ENCODE peak calls at places on chromosomes 11 and 22, in eight cellular contexts. D is choroid plexus epithelial cell, L is HEK293T, R is psoas muscle, K is amygdala, X is WTC11, A is naive B cell, T is left ventricle myocardium inferior. Y is an unnamed sample.

GRCh38 chr11:111376453-111376871 is 2.6 kb downstream of the POU2AF1 start:
- DNase-seq in D (no peak), L (no peak), R (no peak), K (no peak), X (no peak), A (no peak), T (no peak), Y (no peak)

GRCh38 chr11:57681168-57681567 is 13.3 kb downstream of the ZDHHC5 start:
- DNase-seq in D (no peak), L (no peak), R (no peak), K (no peak), X (no peak), A (no peak), T (no peak), Y (no peak)

GRCh38 chr22:49763696-49764095 is 64.0 kb downstream of the BRD1 start:
- DNase-seq in D (no peak), L (no peak), R (peak), K (no peak), X (no peak), A (no peak), T (no peak), Y (no peak)

GRCh38 chr22:37535159-37535558 is 15.9 kb upstream of the CARD10 start:
- DNase-seq in D (no peak), L (no peak), R (no peak), K (no peak), X (no peak), A (no peak), T (no peak), Y (no peak)

GRCh38 chr11:3000032-3000961 is 8.2 kb upstream of the NAP1L4 start:
- DNase-seq in D (peak), L (peak), R (peak), K (peak), X (no peak), A (no peak), T (peak), Y (no peak)

GRCh38 chr11:12691473-12691872 is 17.3 kb downstream of the TEAD1 start:
- DNase-seq in D (peak), L (no peak), R (no peak), K (no peak), X (no peak), A (no peak), T (no peak), Y (peak)

GRCh38 chr22:38317237-38317994 is at the start of gene CSNK1E:
- DNase-seq in D (peak), L (peak), R (peak), K (peak), X (peak), A (peak), T (peak), Y (peak)

GRCh38 chr11:34632105-34632780 is 11.3 kb downstream of the EHF start:
- DNase-seq in D (no peak), L (no peak), R (peak), K (peak), X (no peak), A (no peak), T (no peak), Y (no peak)

GRCh38 chr22:45903355-45904149 is 73.4 kb downstream of the WNT7B start:
- DNase-seq in D (peak), L (no peak), R (no peak), K (no peak), X (no peak), A (no peak), T (no peak), Y (no peak)

GRCh38 chr22:18077087-18077638 is 627 bp upstream of the PEX26 start:
- DNase-seq in D (no peak), L (no peak), R (no peak), K (no peak), X (no peak), A (no peak), T (no peak), Y (no peak)

GRCh38 chr11:833114-833791 is 501 bp downstream of the CD151 start:
- DNase-seq in D (peak), L (peak), R (peak), K (no peak), X (no peak), A (no peak), T (peak), Y (peak)

GRCh38 chr11:72773291-72773690 is 20.6 kb downstream of the STARD10 start:
- DNase-seq in D (peak), L (no peak), R (peak), K (peak), X (no peak), A (no peak), T (peak), Y (no peak)

GRCh38 chr11:124256076-124256475 is at the start of gene OR8G5:
- DNase-seq in D (no peak), L (no peak), R (no peak), K (no peak), X (no peak), A (no peak), T (no peak), Y (no peak)

GRCh38 chr22:37284807-37285355 is 2.6 kb downstream of the CYTH4 start:
- DNase-seq in D (no peak), L (no peak), R (peak), K (peak), X (no peak), A (peak), T (peak), Y (no peak)

GRCh38 chr22:27749597-27750225 is 51.8 kb downstream of the MN1 start:
- DNase-seq in D (peak), L (no peak), R (no peak), K (peak), X (peak), A (no peak), T (no peak), Y (no peak)

GRCh38 chr11:26286472-26287066 is 45.4 kb upstream of the ANO3 start:
- DNase-seq in D (peak), L (peak), R (no peak), K (no peak), X (peak), A (no peak), T (no peak), Y (no peak)

GRCh38 chr11:123601136-123601535 is 53.3 kb downstream of the SCN3B start:
- DNase-seq in D (peak), L (no peak), R (no peak), K (no peak), X (no peak), A (no peak), T (no peak), Y (no peak)

GRCh38 chr11:377174-377865 is 8.0 kb downstream of the B4GALNT4 start:
- DNase-seq in D (no peak), L (no peak), R (no peak), K (no peak), X (no peak), A (no peak), T (no peak), Y (no peak)

GRCh38 chr22:46054091-46054877 is 77.3 kb upstream of the WNT7B start:
- DNase-seq in D (peak), L (peak), R (peak), K (peak), X (peak), A (no peak), T (peak), Y (no peak)

GRCh38 chr11:63705526-63705925 is 24.2 kb downstream of the RTN3 start:
- DNase-seq in D (no peak), L (no peak), R (no peak), K (no peak), X (no peak), A (no peak), T (no peak), Y (no peak)

GRCh38 chr22:30290318-30290678 is 993 bp upstream of the CASTOR1 start:
- DNase-seq in D (peak), L (no peak), R (no peak), K (no peak), X (no peak), A (no peak), T (no peak), Y (no peak)